ENCODE peak calls at places on chromosomes 5 and 9, in seven cellular contexts. V, C, K, M, P, B and O are unnamed samples. For H3K4me1 and H3K9me3, the result is how much of the 10 kb centered on the place peaks cover.

GRCh38 chr5:1707467-1707866 is 92.2 kb downstream of the MRPL36 start:
- DNase-seq in C (no peak), V (no peak), P (no peak), K (no peak), B (no peak), M (no peak), O (no peak)

GRCh38 chr5:42879267-42879666 is 67.6 kb upstream of the SELENOP start:
- DNase-seq in V (no peak), M (no peak), K (no peak), B (no peak), C (no peak), P (peak), O (no peak)

GRCh38 chr5:133635051-133635450 is 22.7 kb upstream of the FSTL4 start:
- DNase-seq in V (no peak), B (no peak), C (no peak), K (no peak), P (no peak), M (no peak), O (peak)

GRCh38 chr5:75510417-75510835 is 1.0 kb downstream of the CERT1 start:
- DNase-seq in C (peak), M (no peak), K (no peak), P (no peak), B (peak), V (no peak), O (no peak)

GRCh38 chr5:5524327-5524726 is 101.8 kb downstream of the ICE1 start:
- DNase-seq in K (no peak), M (no peak), B (no peak), C (no peak), P (no peak), V (no peak), O (no peak)

GRCh38 chr5:19853616-19854240 is 134.3 kb downstream of the CDH18 start:
- DNase-seq in M (no peak), B (no peak), K (no peak), P (no peak), V (no peak), C (no peak), O (no peak)

GRCh38 chr9:76188905-76189304 is 205.3 kb downstream of the RFK start:
- DNase-seq in V (no peak), K (no peak), B (no peak), M (no peak), C (no peak), P (no peak), O (no peak)

GRCh38 chr5:76165961-76166360 is 82.8 kb downstream of the SV2C start:
- DNase-seq in P (no peak), B (no peak), K (no peak), M (no peak), C (no peak), V (no peak), O (no peak)

GRCh38 chr9:130681769-130682489 is 11.7 kb upstream of the EXOSC2 start:
- DNase-seq in B (no peak), M (peak), P (peak), C (no peak), K (peak), V (no peak), O (no peak)

GRCh38 chr5:115377468-115378217 is 81.2 kb upstream of the CCDC112 start:
- DNase-seq in B (no peak), K (no peak), C (no peak), V (no peak), P (no peak), M (no peak), O (no peak)

GRCh38 chr5:135216813-135217154 is 182.2 kb downstream of the MACROH2A1 start:
- DNase-seq in V (no peak), P (no peak), K (no peak), B (no peak), C (no peak), M (no peak), O (no peak)

GRCh38 chr9:134223601-134224122 is 59.3 kb upstream of the RNU6ATAC start:
- DNase-seq in P (no peak), B (no peak), V (no peak), M (no peak), K (peak), C (no peak), O (no peak)

GRCh38 chr9:82957526-82958379 is 105.2 kb downstream of the RASEF start:
- DNase-seq in M (no peak), V (no peak), B (no peak), C (no peak), K (peak), P (no peak), O (no peak)

GRCh38 chr5:151239237-151239861 is 13.6 kb upstream of the GM2A start:
- DNase-seq in V (peak), K (peak), P (peak), M (peak), C (peak), B (no peak), O (no peak)

GRCh38 chr9:95382433-95382832 is 64.9 kb upstream of the FANCC start:
- DNase-seq in C (no peak), M (no peak), K (no peak), B (no peak), P (no peak), V (no peak), O (no peak)

GRCh38 chr5:123708074-123708806 is 196.3 kb downstream of the CSNK1G3 start:
- DNase-seq in V (no peak), B (no peak), M (no peak), C (no peak), P (no peak), K (no peak), O (no peak)

GRCh38 chr5:95959964-95960801 is 1.5 kb downstream of the ELL2 start:
- DNase-seq in M (no peak), K (no peak), P (peak), B (no peak), C (no peak), V (no peak), O (no peak)

GRCh38 chr5:7015586-7016256 is 302.5 kb downstream of the TENT4A start:
- DNase-seq in M (peak), B (peak), V (no peak), P (no peak), K (no peak), C (no peak), O (peak)

GRCh38 chr5:14439087-14439841 is 142.3 kb upstream of the OTULINL start:
- DNase-seq in B (no peak), M (no peak), P (no peak), K (no peak), V (no peak), C (no peak), O (no peak)
- H3K4me1 ChIP-seq in B (under half), M (under half), P (under half), K (under half), V (under half), C (under half), O (under half)

DNA sequence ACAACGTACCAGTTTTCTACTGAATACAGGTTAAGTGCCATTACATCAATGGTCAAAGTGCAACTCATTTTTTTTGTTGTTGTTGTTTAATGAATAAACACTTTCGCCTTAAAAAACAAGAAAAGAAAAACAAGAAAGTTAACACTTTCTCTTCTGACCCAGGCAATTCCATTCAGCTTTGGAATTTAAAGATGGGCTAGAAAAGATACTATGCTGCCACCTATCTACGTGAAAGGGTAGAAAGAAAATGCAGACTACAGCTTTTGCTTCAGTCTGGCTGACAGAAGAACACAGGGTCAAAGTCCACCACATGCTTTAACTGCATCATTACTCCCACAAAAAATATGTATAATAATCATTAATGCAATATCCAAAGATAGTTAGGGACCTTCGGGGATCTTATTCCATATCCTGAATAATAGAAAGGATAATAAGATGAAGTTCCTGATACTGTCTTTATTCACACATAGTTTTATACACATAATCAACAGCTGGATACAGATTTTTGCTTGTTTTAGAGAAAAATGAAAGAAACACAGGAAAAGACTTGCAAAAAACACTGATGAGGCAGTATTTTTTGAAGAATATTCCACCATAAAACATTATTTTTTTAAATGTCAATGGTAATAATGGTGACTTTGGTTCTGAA is 40.4 kb downstream of the ZDHHC21 start:
- DNase-seq in P (no peak), B (peak), K (no peak), V (no peak), M (no peak), C (no peak), O (no peak)
- H3K9me3 ChIP-seq in P (under half), B (under half), K (under half), V (under half), M (under half), C (under half), O (under half)

DNA sequence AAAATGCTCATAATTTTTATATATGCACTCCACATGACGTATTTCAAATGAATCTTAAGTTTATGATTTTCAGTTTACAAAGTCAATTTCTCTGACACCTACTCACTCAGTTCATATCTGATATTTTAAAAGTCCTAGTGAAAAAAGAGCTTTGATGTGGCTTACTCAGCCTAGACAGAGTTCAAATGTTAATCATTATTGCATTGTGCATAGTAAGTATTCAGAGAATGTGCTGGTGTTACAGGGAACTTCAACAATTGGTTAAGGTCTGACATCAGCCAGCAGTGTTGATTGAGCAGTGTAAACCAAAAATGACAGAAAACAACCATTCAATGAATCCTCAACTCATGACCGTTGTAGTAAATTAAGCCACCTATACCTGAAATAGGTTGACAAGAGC is 147.2 kb upstream of the LHFPL2 start:
- DNase-seq in P (no peak), M (no peak), K (no peak), V (no peak), C (no peak), B (no peak), O (no peak)
- H3K4me1 ChIP-seq in P (under half), M (under half), K (under half), V (under half), C (under half), B (under half), O (under half)

GRCh38 chr5:141258948-141259347 is 13.8 kb downstream of the PCDHB15 start:
- DNase-seq in B (no peak), M (no peak), K (no peak), P (no peak), C (no peak), V (no peak), O (no peak)

GRCh38 chr5:141258464-141258863 is 13.3 kb downstream of the PCDHB15 start:
- DNase-seq in M (no peak), C (no peak), V (no peak), B (no peak), K (no peak), P (no peak), O (no peak)

GRCh38 chr5:141261238-141261546 is 16.0 kb downstream of the PCDHB15 start:
- DNase-seq in C (no peak), V (no peak), P (no peak), M (no peak), B (no peak), K (no peak), O (no peak)

DNA sequence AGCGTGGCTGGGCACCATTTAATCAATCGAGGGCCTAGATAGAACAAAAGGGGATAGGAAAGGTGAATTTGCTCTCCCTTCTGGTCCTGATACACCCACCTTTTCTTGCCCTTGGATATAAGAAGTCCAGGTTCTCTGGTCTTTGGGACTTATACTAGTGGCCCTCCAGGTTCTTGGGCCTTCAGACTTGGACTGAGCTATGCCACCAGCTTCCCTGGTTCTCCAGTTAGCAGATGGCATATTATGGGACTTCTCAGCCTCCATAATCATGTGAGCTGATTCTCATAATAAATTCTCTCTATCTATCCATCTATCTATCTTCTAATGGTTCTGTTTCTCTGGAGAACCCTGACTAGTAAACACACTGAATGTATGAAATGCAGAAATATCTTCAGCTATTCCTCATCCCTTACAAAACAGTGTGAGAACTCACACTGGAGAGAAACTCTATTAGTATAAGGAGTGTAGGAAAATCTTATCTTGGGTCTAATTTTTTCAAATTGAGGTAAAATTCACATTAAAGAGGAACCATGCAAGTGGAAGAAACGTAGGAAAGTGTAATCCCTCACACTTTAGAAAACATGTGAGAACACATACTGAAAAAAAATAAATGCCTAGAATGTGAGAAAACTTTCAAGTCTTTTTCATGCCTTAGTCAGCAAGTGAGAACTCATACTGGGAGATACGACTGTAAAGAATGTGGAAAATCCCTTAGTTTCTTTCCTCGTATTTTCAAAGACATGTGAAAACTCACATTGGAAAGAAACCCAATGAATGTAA is 15.5 kb downstream of the PCDHB15 start:
- DNase-seq in M (no peak), V (no peak), C (no peak), B (no peak), P (no peak), K (no peak), O (no peak)
- H3K9me3 ChIP-seq in M (half or more), V (under half), C (half or more), B (half or more), P (under half), K (under half), O (under half)

GRCh38 chr5:88740604-88741003 is 142.4 kb downstream of the MEF2C start:
- DNase-seq in C (no peak), K (no peak), B (no peak), V (no peak), M (no peak), P (no peak), O (no peak)
- H3K4me1 ChIP-seq in C (under half), K (under half), B (under half), V (under half), M (under half), P (under half), O (under half)

GRCh38 chr5:158570502-158570901 is 529.2 kb downstream of the EBF1 start:
- DNase-seq in K (no peak), V (no peak), M (no peak), P (no peak), C (no peak), B (no peak), O (no peak)
- H3K9me3 ChIP-seq in K (under half), V (under half), M (under half), P (under half), C (under half), B (under half), O (under half)

DNA sequence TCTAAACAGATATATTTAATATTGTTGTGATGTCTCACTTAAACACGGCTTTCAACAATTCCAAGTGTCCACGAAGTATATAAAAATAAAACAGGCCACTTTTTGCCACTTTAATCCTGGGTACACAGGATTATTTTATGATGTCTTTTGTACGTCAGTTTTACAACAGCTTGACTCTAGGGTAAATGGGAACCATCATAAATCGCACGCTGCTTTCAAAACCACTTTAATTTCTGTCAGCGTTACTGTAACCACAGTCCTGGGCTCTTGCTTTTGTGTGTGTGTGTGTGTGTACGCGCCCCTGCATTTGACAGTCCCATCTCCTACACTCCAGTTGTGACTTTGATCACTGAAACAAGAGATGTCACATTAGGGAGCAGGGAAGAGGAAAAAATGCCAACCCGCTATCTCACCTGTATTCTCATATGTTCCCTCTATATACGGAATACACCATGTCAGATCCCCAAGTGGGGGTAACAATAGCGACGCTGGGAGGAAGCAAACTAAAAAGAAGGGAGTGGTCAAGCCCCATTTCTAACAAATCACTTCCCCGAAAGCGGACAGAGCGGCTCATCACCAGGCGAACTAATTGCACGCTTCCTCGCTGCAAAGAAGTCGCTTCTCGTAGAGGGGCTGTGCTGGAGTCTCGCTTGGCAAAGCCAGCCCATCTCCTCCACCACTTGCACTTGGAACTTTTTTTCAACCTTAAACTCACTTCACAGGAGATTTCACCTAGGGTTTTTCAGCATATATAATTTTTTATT is 1.1 kb downstream of the BNC2 start:
- DNase-seq in B (no peak), K (no peak), C (no peak), V (no peak), M (peak), P (peak), O (no peak)
- H3K4me1 ChIP-seq in B (under half), K (under half), C (under half), V (under half), M (under half), P (under half), O (under half)

DNA sequence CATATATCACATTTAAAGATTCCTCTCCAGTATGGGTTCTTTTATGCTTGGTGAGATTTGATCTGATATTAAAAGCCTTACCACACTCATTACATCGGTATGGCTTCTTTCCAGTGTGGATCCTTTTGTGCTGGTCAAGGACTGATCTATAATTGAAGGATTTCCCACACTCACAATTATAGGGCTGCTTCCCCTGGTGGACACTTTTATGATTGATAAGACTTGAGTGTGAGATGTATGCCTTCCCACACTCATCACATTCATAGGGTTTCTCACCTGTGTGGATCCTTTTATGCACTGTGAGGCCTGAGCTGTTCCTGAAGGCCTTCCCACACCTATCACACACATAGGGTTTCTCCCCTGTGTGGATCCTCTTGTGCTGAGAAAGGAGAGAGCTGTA is 12.2 kb downstream of the ZFP62 start:
- DNase-seq in V (no peak), P (no peak), B (no peak), M (no peak), K (no peak), C (no peak), O (no peak)
- H3K9me3 ChIP-seq in V (under half), P (under half), B (under half), M (half or more), K (under half), C (under half), O (under half)